ENCODE peak calls at places on chromosome X, in eight cellular contexts. S is naive thymus-derived CD4-positive, alpha-beta T cell; W is heart right ventricle; F is brain microvascular endothelial cell; M is psoas muscle; T is testis; H is CD8-positive, alpha-beta T cell; R is GM23248. G is an unnamed sample.

GRCh38 chrX:12138366-12139313 is at the start of gene FRMPD4:
- DNase-seq in W (peak; percentile 9), H (no peak), T (peak; percentile 34), M (no peak), S (no peak), R (no peak), F (no peak), G (no peak)

GRCh38 chrX:139596068-139596467 is 65.5 kb downstream of the F9 start:
- DNase-seq in W (no peak), T (no peak), H (no peak), R (no peak), F (no peak), S (no peak), M (no peak), G (no peak)

GRCh38 chrX:40145670-40146470 is 48.1 kb upstream of the BCOR start:
- DNase-seq in S (no peak), W (no peak), F (no peak), R (peak; percentile 50), M (no peak), H (no peak), T (no peak), G (peak; percentile 24)

GRCh38 chrX:129678176-129678880 is 23.6 kb upstream of the APLN start:
- DNase-seq in R (peak; percentile 62), S (peak; percentile 44), M (peak; percentile 53), F (no peak), W (peak; percentile 60), H (peak; percentile 40), T (peak; percentile 31), G (no peak)

GRCh38 chrX:48474127-48474526 is 1.9 kb upstream of the FTSJ1 start:
- DNase-seq in R (peak; percentile 52), S (no peak), M (no peak), F (no peak), T (no peak), H (no peak), W (no peak), G (no peak)

GRCh38 chrX:18173494-18174180 is 47.0 kb downstream of the BEND2 start:
- DNase-seq in H (no peak), S (no peak), R (no peak), W (peak; percentile 9), M (no peak), F (no peak), T (peak; percentile 73), G (no peak)

GRCh38 chrX:39766882-39767281 is 330.9 kb downstream of the BCOR start:
- DNase-seq in W (peak; percentile 31), S (no peak), F (no peak), T (peak; percentile 55), R (no peak), M (no peak), H (no peak), G (peak; percentile 75)

GRCh38 chrX:1059576-1060561 is 152.6 kb downstream of the CRLF2 start:
- DNase-seq in F (no peak), M (no peak), S (no peak), T (peak; percentile 60), H (no peak), R (no peak), W (no peak), G (no peak)

GRCh38 chrX:103847174-103847870 is 15.3 kb upstream of the RAB9B start:
- DNase-seq in R (peak; percentile 72), T (no peak), F (no peak), W (no peak), M (no peak), H (no peak), S (no peak), G (no peak)

GRCh38 chrX:47198687-47199080 is 5.1 kb downstream of the UBA1 start:
- DNase-seq in T (no peak), R (no peak), F (no peak), W (no peak), H (no peak), M (no peak), S (no peak), G (no peak)
- H3K36me3 ChIP-seq in T (no peaks in the 10 kb centered on the region), R (peaks cover 10% of the 10 kb centered on the region), F (peaks cover 65% of the 10 kb centered on the region), W (peaks cover 9% of the 10 kb centered on the region), H (peaks cover 30% of the 10 kb centered on the region), M (peaks cover 67% of the 10 kb centered on the region), S (peaks cover 64% of the 10 kb centered on the region), G (peaks cover 11% of the 10 kb centered on the region)

GRCh38 chrX:56228914-56229313 is 3.2 kb upstream of the KLF8 start:
- DNase-seq in S (no peak), M (no peak), R (peak; percentile 11), W (no peak), H (no peak), F (no peak), T (peak; percentile 27), G (no peak)

GRCh38 chrX:56231706-56232105 is 450 bp upstream of the KLF8 start:
- DNase-seq in S (no peak), R (no peak), H (no peak), W (no peak), M (no peak), T (no peak), F (no peak), G (no peak)

GRCh38 chrX:56232221-56233082 is at the start of gene KLF8:
- DNase-seq in W (peak; percentile 43), H (no peak), T (peak; percentile 76), S (peak; percentile 11), M (peak; percentile 33), F (no peak), R (peak; percentile 56), G (no peak)

GRCh38 chrX:56233100-56233499 is 944 bp downstream of the KLF8 start:
- DNase-seq in S (no peak), R (peak; percentile 46), T (peak; percentile 22), H (no peak), W (no peak), M (no peak), F (no peak), G (no peak)

GRCh38 chrX:56233682-56234081 is 1.5 kb downstream of the KLF8 start:
- DNase-seq in H (no peak), F (no peak), R (peak; percentile 76), M (peak; percentile 49), W (peak; percentile 41), T (peak; percentile 79), S (no peak), G (no peak)
- H3K4me3 ChIP-seq in H (no peak overlapping the region), F (no peak overlapping the region), R (peak overlapping the region; percentile 71), M (peak overlapping the region; percentile 71), W (peak overlapping the region; percentile 42), T (peak overlapping the region; percentile 63), S (no peak overlapping the region), G (no peak overlapping the region)

GRCh38 chrX:43707812-43708548 is 51.9 kb downstream of the MAOA start:
- DNase-seq in M (peak; percentile 32), R (peak; percentile 30), F (no peak), S (no peak), H (no peak), T (peak; percentile 79), W (peak; percentile 23), G (no peak)

GRCh38 chrX:43702079-43702524 is 46.0 kb downstream of the MAOA start:
- DNase-seq in R (no peak), H (no peak), T (no peak), W (no peak), M (no peak), F (no peak), S (no peak), G (no peak)

GRCh38 chrX:43702660-43703059 is 46.6 kb downstream of the MAOA start:
- DNase-seq in M (no peak), S (no peak), F (no peak), W (no peak), H (no peak), R (no peak), T (no peak), G (no peak)

GRCh38 chrX:43706786-43707185 is 50.7 kb downstream of the MAOA start:
- DNase-seq in M (no peak), T (no peak), S (no peak), H (no peak), F (no peak), W (no peak), R (peak; percentile 2), G (no peak)

DNA sequence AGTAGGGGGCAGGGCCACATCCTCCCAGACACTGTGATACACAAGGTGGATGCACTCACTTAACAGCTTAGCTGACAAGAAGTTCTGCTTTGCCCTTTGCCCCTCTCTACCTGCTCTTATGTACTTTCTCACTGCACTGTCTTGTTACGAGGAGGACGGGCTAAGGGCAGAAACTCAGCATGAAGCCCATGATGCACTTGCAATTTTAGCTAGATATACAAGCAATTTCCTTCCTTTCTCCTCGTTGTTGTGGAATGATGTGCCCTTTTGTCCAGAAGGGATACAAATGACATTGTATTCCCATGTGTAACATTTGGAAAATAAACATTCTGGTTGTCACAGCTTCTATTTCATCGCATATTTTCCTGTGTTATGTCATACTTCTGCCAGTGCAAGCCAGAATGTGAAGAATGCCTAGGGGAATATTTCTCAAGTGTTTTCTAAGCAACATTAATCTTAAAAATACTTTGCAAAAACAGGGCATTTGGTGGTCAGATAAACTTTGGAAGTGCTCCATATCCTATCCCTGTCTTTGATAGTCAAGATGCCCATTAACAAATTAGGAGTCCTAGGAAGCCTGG is 47.2 kb downstream of the MAOA start:
- DNase-seq in T (no peak), M (no peak), S (no peak), H (no peak), R (peak; percentile 27), F (peak; percentile 51), W (no peak), G (no peak)
- H3K27ac ChIP-seq in T (no peak overlapping the region), M (no peak overlapping the region), S (no peak overlapping the region), H (no peak overlapping the region), R (no peak overlapping the region), F (peak overlapping the region; percentile 56), W (peak overlapping the region; percentile 71), G (no peak overlapping the region)

GRCh38 chrX:73827406-73827805 is 264.4 kb downstream of the CHIC1 start:
- DNase-seq in T (no peak), R (no peak), F (no peak), W (no peak), S (no peak), M (no peak), H (no peak), G (no peak)
- H3K36me3 ChIP-seq in T (no peaks in the 10 kb centered on the region), R (no peaks in the 10 kb centered on the region), F (peaks cover 20% of the 10 kb centered on the region), W (no peaks in the 10 kb centered on the region), S (peaks cover 5% of the 10 kb centered on the region), M (peaks cover 63% of the 10 kb centered on the region), H (no peaks in the 10 kb centered on the region), G (no peaks in the 10 kb centered on the region)

GRCh38 chrX:2829469-2830246 is 928 bp downstream of the GYG2 start:
- DNase-seq in H (no peak), T (no peak), W (no peak), R (no peak), F (no peak), M (no peak), S (no peak), G (no peak)
- H3K4me3 ChIP-seq in H (no peak overlapping the region), T (peak overlapping the region; percentile 23), W (no peak overlapping the region), R (no peak overlapping the region), F (peak overlapping the region; percentile 39), M (no peak overlapping the region), S (no peak overlapping the region), G (peak overlapping the region; percentile 59)

DNA sequence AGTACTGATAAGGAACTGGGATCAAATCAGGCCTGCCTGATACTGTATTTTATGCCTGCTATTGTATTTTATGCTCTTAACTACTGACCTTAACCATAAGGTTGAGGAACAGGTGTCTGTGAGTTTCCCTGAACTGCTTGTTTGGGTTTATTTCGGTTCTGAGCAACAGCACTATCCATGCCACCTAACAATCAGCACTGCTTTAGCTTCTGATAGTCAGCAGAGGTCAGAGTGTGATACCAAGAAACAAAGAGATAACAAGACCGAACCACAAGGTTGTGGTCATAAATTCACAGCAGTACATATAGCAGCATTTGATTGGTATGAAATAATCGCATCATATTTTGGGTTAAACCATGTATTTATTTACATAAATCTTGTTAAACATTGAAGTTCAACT is 362.2 kb downstream of the FGF13 start:
- DNase-seq in H (no peak), W (no peak), M (no peak), R (no peak), T (no peak), S (no peak), F (no peak), G (no peak)
- H3K27ac ChIP-seq in H (no peak overlapping the region), W (no peak overlapping the region), M (no peak overlapping the region), R (no peak overlapping the region), T (no peak overlapping the region), S (no peak overlapping the region), F (no peak overlapping the region), G (no peak overlapping the region)

GRCh38 chrX:53563324-53563723 is 123.2 kb downstream of the HUWE1 start:
- DNase-seq in W (no peak), M (no peak), S (no peak), T (peak; percentile 68), F (no peak), H (no peak), R (no peak), G (no peak)
- H3K36me3 ChIP-seq in W (no peaks in the 10 kb centered on the region), M (peaks cover 96% of the 10 kb centered on the region), S (peaks cover 87% of the 10 kb centered on the region), T (no peaks in the 10 kb centered on the region), F (peaks cover 57% of the 10 kb centered on the region), H (peaks cover 72% of the 10 kb centered on the region), R (peaks cover 25% of the 10 kb centered on the region), G (peaks cover 17% of the 10 kb centered on the region)

G was measured in SJCRH30.